ENCODE peak calls at places on chromosomes 13 and 19, in four cellular contexts. C is mesendoderm, Q is spleen, Y is PC-3. K is an unnamed sample. For H3K4me1 and H3K36me3, the result is how much of the 10 kb centered on the place peaks cover.

GRCh38 chr13:105240356-105240755 is 1295.1 kb downstream of the EFNB2 start:
- DNase-seq in C (no peak), Q (no peak), Y (no peak), K (no peak)

GRCh38 chr19:38229585-38230073 is 5.6 kb upstream of the DPF1 start:
- DNase-seq in C (peak), Q (peak), Y (peak), K (peak)

GRCh38 chr19:6773323-6773931 is 919 bp downstream of the VAV1 start:
- DNase-seq in C (no peak), Q (peak), Y (no peak), K (peak)

GRCh38 chr13:100394005-100394695 is 194.4 kb downstream of the GGACT start:
- DNase-seq in C (no peak), Q (no peak), Y (no peak), K (no peak)

GRCh38 chr19:17402982-17403855 is 2.2 kb downstream of the BST2 start:
- DNase-seq in C (peak), Q (no peak), Y (no peak), K (no peak)

GRCh38 chr13:31431722-31432137 is 232.0 kb downstream of the B3GLCT start:
- DNase-seq in C (peak), Q (no peak), Y (peak), K (no peak)

GRCh38 chr19:39067104-39067503 is 17.1 kb upstream of the ACP7 start:
- DNase-seq in C (no peak), Q (no peak), Y (no peak), K (no peak)

GRCh38 chr19:7622933-7623685 is 6.2 kb downstream of the XAB2 start:
- DNase-seq in C (no peak), Q (no peak), Y (no peak), K (no peak)

GRCh38 chr19:40776364-40776763 is 1.0 kb downstream of the MIA start:
- DNase-seq in C (no peak), Q (no peak), Y (no peak), K (no peak)

GRCh38 chr19:46720516-46721239 is 3.8 kb upstream of the PRKD2 start:
- DNase-seq in C (no peak), Q (peak), Y (no peak), K (peak)

GRCh38 chr19:46718157-46718933 is 1.4 kb upstream of the PRKD2 start:
- DNase-seq in C (peak), Q (peak), Y (no peak), K (no peak)

GRCh38 chr19:46717716-46718143 is 816 bp upstream of the PRKD2 start:
- DNase-seq in C (no peak), Q (peak), Y (no peak), K (no peak)

GRCh38 chr19:46719629-46720515 is 3.0 kb upstream of the PRKD2 start:
- DNase-seq in C (no peak), Q (peak), Y (no peak), K (no peak)

GRCh38 chr19:46718934-46719551 is 2.1 kb upstream of the PRKD2 start:
- DNase-seq in C (no peak), Q (peak), Y (no peak), K (no peak)
- H3K4me1 ChIP-seq in C (under half), Q (half or more), Y (under half), K (under half)

GRCh38 chr19:45801603-45802175 is 9.0 kb upstream of the DMWD start:
- DNase-seq in C (no peak), Q (no peak), Y (no peak), K (no peak)
- H3K36me3 ChIP-seq in C (under half), Q (under half), Y (under half), K (under half)

GRCh38 chr13:76024151-76024550 is 388.0 kb downstream of the LMO7 start:
- DNase-seq in C (no peak), Q (no peak), Y (peak), K (no peak)

GRCh38 chr13:76025392-76025791 is 389.3 kb downstream of the LMO7 start:
- DNase-seq in C (no peak), Q (no peak), Y (no peak), K (no peak)

GRCh38 chr13:76023644-76024043 is 387.5 kb downstream of the LMO7 start:
- DNase-seq in C (peak), Q (no peak), Y (peak), K (no peak)

GRCh38 chr13:76029088-76029487 is 393.0 kb downstream of the LMO7 start:
- DNase-seq in C (no peak), Q (no peak), Y (no peak), K (no peak)

DNA sequence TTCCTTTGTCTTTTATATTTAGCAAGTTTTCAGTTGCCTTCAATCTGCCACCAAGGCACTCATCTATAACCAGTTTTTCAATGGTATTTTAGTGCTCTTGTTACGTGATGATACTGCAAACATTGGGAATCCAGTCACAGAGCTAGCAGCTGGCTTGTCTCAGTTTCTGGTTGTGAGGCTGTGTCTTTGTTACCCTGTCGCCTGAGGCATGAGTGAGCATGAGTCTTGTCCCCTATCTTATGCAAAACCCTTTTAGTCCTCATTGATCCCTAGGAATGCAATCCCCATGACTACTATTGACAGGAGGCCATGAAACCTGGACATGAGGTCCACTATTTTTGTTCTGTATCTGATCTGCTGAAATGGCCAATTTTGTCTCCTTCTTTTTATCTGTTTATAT is 391.0 kb downstream of the LMO7 start:
- DNase-seq in C (peak), Q (no peak), Y (no peak), K (no peak)
- H3K4me1 ChIP-seq in C (under half), Q (under half), Y (under half), K (under half)

GRCh38 chr13:45500492-45501174 is 35.9 kb downstream of the COG3 start:
- DNase-seq in C (peak), Q (no peak), Y (peak), K (no peak)
- H3K36me3 ChIP-seq in C (under half), Q (half or more), Y (under half), K (half or more)

DNA sequence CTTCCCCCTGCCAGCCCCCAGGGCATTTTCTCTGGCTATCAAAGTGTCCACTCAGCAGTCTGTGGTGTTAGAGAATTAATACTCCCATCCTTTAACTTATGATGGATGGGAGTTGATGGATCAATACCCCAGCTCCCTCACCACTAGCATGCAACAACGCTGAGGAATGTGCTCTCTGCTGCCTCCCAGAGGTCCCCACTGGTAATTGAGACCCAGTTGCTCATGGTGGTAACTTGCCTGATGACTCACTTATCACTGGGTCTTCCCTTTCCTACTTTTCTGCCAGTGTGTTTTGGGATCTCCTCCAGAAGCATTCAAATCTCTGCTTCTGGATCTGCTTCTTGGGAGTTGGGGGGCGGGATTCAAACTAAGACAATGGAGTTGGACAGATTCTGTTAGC is 20.3 kb upstream of the CACNA1A start:
- DNase-seq in C (peak), Q (no peak), Y (peak), K (no peak)
- H3K4me1 ChIP-seq in C (under half), Q (under half), Y (under half), K (under half)

GRCh38 chr13:112617754-112618375 is 29.9 kb upstream of the TUBGCP3 start:
- DNase-seq in C (no peak), Q (peak), Y (no peak), K (no peak)

GRCh38 chr13:112618501-112618900 is 30.5 kb upstream of the TUBGCP3 start:
- DNase-seq in C (no peak), Q (peak), Y (no peak), K (no peak)

GRCh38 chr13:112616586-112617381 is 28.8 kb upstream of the TUBGCP3 start:
- DNase-seq in C (peak), Q (peak), Y (peak), K (no peak)

GRCh38 chr13:112614835-112615234 is 26.9 kb upstream of the TUBGCP3 start:
- DNase-seq in C (no peak), Q (peak), Y (no peak), K (no peak)

DNA sequence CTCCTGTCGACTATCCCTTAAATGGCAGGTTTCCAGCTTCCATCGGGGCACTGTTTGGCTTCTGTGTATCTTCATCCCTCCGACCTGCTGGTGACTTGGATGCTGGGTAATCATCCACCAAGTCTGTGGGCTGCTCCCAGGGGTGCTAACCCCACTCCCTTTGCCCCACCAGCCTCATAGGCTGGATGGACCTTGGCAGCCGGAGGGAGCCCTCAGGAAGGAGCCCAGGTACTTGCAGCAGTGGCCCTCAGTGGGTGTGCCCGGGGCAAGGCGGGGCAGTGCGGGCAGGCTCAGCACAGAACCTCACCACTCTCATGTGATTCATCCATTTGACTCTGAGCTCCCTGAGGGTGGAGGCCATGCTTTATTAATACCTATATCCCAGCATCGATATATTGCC is 27.4 kb upstream of the TUBGCP3 start:
- DNase-seq in C (no peak), Q (peak), Y (no peak), K (no peak)
- H3K36me3 ChIP-seq in C (under half), Q (under half), Y (under half), K (under half)

DNA sequence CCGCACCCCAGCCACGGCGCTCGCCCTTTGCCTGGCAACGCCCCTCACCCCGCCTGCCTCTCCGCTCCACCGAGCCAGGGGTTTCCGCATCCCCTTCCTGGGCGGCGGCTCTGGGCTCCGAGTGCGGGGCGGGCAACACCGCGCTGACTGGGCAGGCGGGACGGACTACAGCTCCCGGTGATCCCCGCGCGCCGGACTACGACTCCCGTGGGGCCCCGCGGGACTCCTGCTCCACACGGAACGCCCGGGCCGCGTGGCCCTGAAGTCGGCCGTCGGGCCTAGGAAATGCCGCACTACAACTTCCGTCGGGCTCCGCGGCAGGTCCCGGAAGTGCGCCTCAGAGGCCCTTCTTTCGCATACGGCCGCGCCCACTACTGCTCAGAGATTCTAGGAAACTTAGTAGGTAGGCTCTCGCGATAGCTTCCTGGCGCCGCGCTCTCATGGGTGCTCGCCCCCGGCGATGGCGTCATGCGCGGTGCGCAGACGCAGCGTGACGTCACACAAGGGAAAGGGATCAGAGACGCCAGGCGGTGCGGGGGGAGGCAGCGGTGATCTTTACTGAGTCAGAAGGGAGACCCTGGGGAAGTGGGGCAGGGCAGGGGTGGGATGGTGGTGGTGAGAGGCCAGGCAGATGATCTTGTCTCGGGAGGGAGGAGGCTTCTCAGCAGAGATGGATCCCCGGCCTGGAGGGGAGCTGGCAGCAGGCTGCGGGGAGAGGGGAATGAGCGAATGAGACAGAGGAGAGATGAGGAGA is at the start of gene JOSD2:
- DNase-seq in C (peak), Q (peak), Y (peak), K (peak)
- H3K4me1 ChIP-seq in C (under half), Q (under half), Y (under half), K (under half)

GRCh38 chr19:4707956-4708650 is 15.5 kb downstream of the DPP9 start:
- DNase-seq in C (no peak), Q (no peak), Y (no peak), K (no peak)

GRCh38 chr19:4703671-4704316 is 19.8 kb downstream of the DPP9 start:
- DNase-seq in C (no peak), Q (no peak), Y (no peak), K (no peak)

GRCh38 chr19:4704317-4704673 is 19.3 kb downstream of the DPP9 start:
- DNase-seq in C (no peak), Q (no peak), Y (no peak), K (peak)

GRCh38 chr19:4707322-4707721 is 16.3 kb downstream of the DPP9 start:
- DNase-seq in C (no peak), Q (no peak), Y (no peak), K (no peak)

DNA sequence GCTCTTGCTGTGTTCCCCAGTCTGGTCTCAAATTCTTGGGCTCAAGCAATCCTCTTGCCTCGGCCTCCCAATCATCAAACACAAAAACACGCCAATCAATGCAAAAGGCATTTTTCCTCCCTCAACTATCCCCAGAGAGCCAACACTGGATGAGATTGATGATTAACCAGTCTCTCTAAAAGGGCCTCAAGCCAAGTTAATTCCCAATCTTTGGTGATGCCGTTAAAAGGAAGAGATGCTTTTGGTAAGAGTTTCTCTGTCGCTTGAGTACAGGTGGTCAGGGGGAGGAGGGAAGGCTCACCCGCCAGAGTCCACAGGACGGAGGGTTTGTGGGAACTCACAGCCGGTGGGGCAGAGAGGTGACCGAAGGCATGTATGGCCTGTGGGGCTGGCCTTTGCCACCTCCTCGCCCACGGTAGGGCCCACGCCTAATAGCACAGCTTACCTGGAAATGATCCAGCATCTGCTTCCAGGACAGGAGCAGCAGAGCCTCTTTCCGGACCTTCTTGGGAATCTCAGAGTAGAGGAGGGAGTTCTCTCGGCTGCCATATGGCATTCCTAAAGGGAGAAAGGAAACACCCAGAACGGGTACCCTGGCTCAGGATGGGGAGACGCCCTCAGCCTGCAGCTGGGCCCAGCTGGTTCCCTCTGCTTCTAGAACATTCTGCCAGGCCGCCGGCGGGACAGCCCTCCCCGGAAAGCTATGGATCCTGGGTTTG is 18.1 kb downstream of the DPP9 start:
- DNase-seq in C (no peak), Q (no peak), Y (no peak), K (no peak)
- H3K36me3 ChIP-seq in C (under half), Q (half or more), Y (under half), K (half or more)

GRCh38 chr13:33636955-33637670 is 180.8 kb upstream of the RFC3 start:
- DNase-seq in C (no peak), Q (no peak), Y (peak), K (no peak)

GRCh38 chr13:33639640-33640080 is 178.3 kb upstream of the RFC3 start:
- DNase-seq in C (no peak), Q (no peak), Y (peak), K (no peak)

GRCh38 chr13:33637978-33638743 is 179.8 kb upstream of the RFC3 start:
- DNase-seq in C (peak), Q (no peak), Y (peak), K (no peak)

GRCh38 chr13:33640832-33641231 is 177.1 kb upstream of the RFC3 start:
- DNase-seq in C (no peak), Q (no peak), Y (no peak), K (no peak)

DNA sequence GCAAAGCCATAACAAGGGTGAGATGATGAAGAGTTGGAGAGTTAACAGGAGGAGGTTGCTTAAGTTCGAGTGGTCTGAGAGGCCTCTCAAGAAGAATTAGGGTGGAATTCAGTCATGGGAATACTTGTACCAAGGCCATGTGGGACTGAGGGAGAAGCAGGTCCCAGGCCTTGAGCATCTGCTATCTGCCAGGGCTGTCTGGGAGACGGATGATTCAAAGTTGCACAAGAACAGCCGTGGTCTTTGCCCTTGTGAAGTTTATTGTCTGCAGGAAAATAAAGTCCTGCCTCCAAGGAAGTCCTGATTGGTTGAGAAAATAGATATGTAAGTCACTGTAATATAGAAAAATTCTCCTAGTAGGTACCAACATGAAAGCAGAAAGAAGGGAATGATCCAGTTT is 178.8 kb upstream of the RFC3 start:
- DNase-seq in C (no peak), Q (no peak), Y (no peak), K (no peak)
- H3K4me1 ChIP-seq in C (under half), Q (under half), Y (under half), K (under half)